ENCODE peak calls at places on chromosomes 4 and X, in ten cellular contexts. L, P, H, S, D, Z, R, W, C and X are unnamed samples.

GRCh38 chrX:55187281-55187680 is 32.9 kb upstream of the PAGE5 start:
- DNase-seq in L (no peak), P (no peak), H (no peak), S (no peak), D (no peak), Z (no peak), R (no peak), W (no peak), C (no peak), X (no peak)

GRCh38 chr4:173189117-173189693 is 20.6 kb downstream of the GALNT7 start:
- DNase-seq in L (no peak), P (no peak), H (peak; percentile 43), S (no peak), D (no peak), Z (no peak), R (peak; percentile 51), W (peak; percentile 41), C (no peak), X (peak; percentile 17)

GRCh38 chr4:29900336-29900735 is 819.8 kb upstream of the PCDH7 start:
- DNase-seq in L (no peak), P (no peak), H (no peak), S (no peak), D (no peak), Z (no peak), R (no peak), W (no peak), C (no peak), X (no peak)

GRCh38 chr4:142812091-142812490 is 34.0 kb downstream of the INPP4B start:
- DNase-seq in L (no peak), P (peak; percentile 41), H (no peak), S (no peak), D (no peak), Z (no peak), R (no peak), W (no peak), C (no peak), X (no peak)

GRCh38 chrX:105150557-105150956 is 69.9 kb downstream of the TEX13A start:
- DNase-seq in L (no peak), P (peak; percentile 0), H (no peak), S (no peak), D (no peak), Z (no peak), R (peak; percentile 1), W (no peak), C (no peak), X (no peak)

GRCh38 chr4:7198440-7199128 is 6.2 kb downstream of the SORCS2 start:
- DNase-seq in L (no peak), P (no peak), H (no peak), S (no peak), D (peak; percentile 14), Z (peak; percentile 58), R (no peak), W (no peak), C (no peak), X (no peak)

GRCh38 chr4:183342541-183343533 is 20.6 kb upstream of the CLDN24 start:
- DNase-seq in L (no peak), P (no peak), H (no peak), S (no peak), D (no peak), Z (no peak), R (peak; percentile 29), W (peak; percentile 46), C (no peak), X (no peak)

GRCh38 chrX:39212456-39212855 is 411.2 kb downstream of the MID1IP1 start:
- DNase-seq in L (no peak), P (no peak), H (no peak), S (no peak), D (no peak), Z (no peak), R (no peak), W (no peak), C (no peak), X (no peak)

GRCh38 chr4:38387819-38388218 is 276.2 kb upstream of the KLF3 start:
- DNase-seq in L (no peak), P (no peak), H (peak; percentile 25), S (no peak), D (no peak), Z (no peak), R (no peak), W (peak; percentile 61), C (no peak), X (peak; percentile 58)

GRCh38 chrX:109374276-109374960 is 107.5 kb downstream of the GUCY2F start:
- DNase-seq in L (no peak), P (no peak), H (peak; percentile 17), S (no peak), D (no peak), Z (no peak), R (no peak), W (no peak), C (no peak), X (no peak)

GRCh38 chr4:120673696-120674095 is 248.8 kb downstream of the PRDM5 start:
- DNase-seq in L (no peak), P (no peak), H (no peak), S (no peak), D (no peak), Z (no peak), R (no peak), W (no peak), C (no peak), X (no peak)

GRCh38 chr4:122686709-122687108 is 45.8 kb upstream of the BBS12 start:
- DNase-seq in L (no peak), P (no peak), H (no peak), S (no peak), D (no peak), Z (no peak), R (no peak), W (no peak), C (no peak), X (no peak)

GRCh38 chrX:12973561-12974216 is 1.2 kb upstream of the TMSB4X start:
- DNase-seq in L (no peak), P (no peak), H (no peak), S (no peak), D (no peak), Z (peak; percentile 70), R (no peak), W (no peak), C (no peak), X (no peak)

GRCh38 chr4:73701116-73701515 is 39.3 kb upstream of the CXCL8 start:
- DNase-seq in L (no peak), P (no peak), H (peak; percentile 18), S (no peak), D (no peak), Z (no peak), R (peak; percentile 40), W (peak; percentile 71), C (no peak), X (peak; percentile 28)

GRCh38 chr4:39732728-39733127 is 34.8 kb downstream of the UBE2K start:
- DNase-seq in L (no peak), P (peak; percentile 70), H (peak; percentile 89), S (no peak), D (no peak), Z (no peak), R (peak; percentile 79), W (peak; percentile 78), C (no peak), X (peak; percentile 75)

GRCh38 chr4:144575181-144575580 is 70.8 kb upstream of the HHIP start:
- DNase-seq in L (no peak), P (no peak), H (peak; percentile 44), S (no peak), D (no peak), Z (no peak), R (peak; percentile 15), W (peak; percentile 36), C (no peak), X (peak; percentile 36)
- TF ChIP-seq CTCF in L (no peak), P (no peak), H (peak; percentile 9), S (no peak), D (no peak), Z (no peak), R (no peak), W (no peak), C (peak; percentile 21), X (peak; percentile 19)

GRCh38 chr4:25532579-25532978 is 123.1 kb upstream of the SLC34A2 start:
- DNase-seq in L (no peak), P (no peak), H (peak; percentile 8), S (no peak), D (no peak), Z (no peak), R (no peak), W (no peak), C (no peak), X (no peak)

GRCh38 chr4:25535278-25535677 is 120.4 kb upstream of the SLC34A2 start:
- DNase-seq in L (peak; percentile 85), P (no peak), H (no peak), S (no peak), D (no peak), Z (no peak), R (no peak), W (peak; percentile 30), C (no peak), X (no peak)

GRCh38 chr4:25533237-25533636 is 122.4 kb upstream of the SLC34A2 start:
- DNase-seq in L (no peak), P (no peak), H (no peak), S (no peak), D (no peak), Z (no peak), R (no peak), W (no peak), C (no peak), X (no peak)

GRCh38 chr4:25528391-25528790 is 127.3 kb upstream of the SLC34A2 start:
- DNase-seq in L (no peak), P (no peak), H (no peak), S (no peak), D (no peak), Z (no peak), R (no peak), W (no peak), C (no peak), X (no peak)

GRCh38 chr4:25531272-25531671 is 124.4 kb upstream of the SLC34A2 start:
- DNase-seq in L (no peak), P (no peak), H (no peak), S (no peak), D (no peak), Z (no peak), R (no peak), W (no peak), C (no peak), X (no peak)
- TF ChIP-seq CTCF in L (peak; percentile 12), P (no peak), H (peak; percentile 44), S (no peak), D (no peak), Z (no peak), R (peak; percentile 38), W (peak; percentile 40), C (peak; percentile 46), X (peak; percentile 39)

GRCh38 chr4:61275214-61275613 is 75.1 kb downstream of the ADGRL3 start:
- DNase-seq in L (no peak), P (no peak), H (no peak), S (no peak), D (no peak), Z (no peak), R (no peak), W (no peak), C (no peak), X (no peak)
- TF ChIP-seq CTCF in L (no peak), P (no peak), H (no peak), S (no peak), D (no peak), Z (no peak), R (no peak), W (no peak), C (no peak), X (no peak)

DNA sequence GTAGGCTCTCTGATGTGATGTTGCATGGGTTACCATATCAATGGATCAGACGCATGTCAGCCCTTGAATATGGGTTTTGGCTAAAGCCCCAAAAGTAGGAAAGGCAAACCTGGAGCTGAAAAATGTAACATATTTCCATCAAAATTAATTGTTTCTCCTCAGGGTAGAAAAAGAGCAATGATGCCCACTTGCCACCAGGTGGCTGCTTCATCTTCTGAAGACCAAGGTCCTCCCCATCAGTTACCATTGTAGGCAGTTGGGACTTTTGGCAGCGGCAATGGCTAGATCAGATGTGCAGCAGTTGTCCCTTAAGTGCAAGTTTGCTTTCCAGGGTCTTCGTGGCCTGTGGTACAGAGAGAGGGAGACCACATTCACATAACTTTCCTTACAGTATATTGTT is 118.2 kb downstream of the NAF1 start:
- DNase-seq in L (peak; percentile 21), P (peak; percentile 38), H (peak; percentile 32), S (no peak), D (no peak), Z (no peak), R (peak; percentile 33), W (peak; percentile 46), C (no peak), X (peak; percentile 4)
- TF ChIP-seq CTCF in L (peak; percentile 47), P (peak; percentile 69), H (peak; percentile 55), S (peak; percentile 16), D (peak; percentile 10), Z (peak; percentile 17), R (peak; percentile 52), W (peak; percentile 50), C (peak; percentile 60), X (peak; percentile 31)